ENCODE peak calls at places on chromosomes 11 and 22, in four cellular contexts. O is thoracic aorta, N is progenitor cell of endocrine pancreas, C is AG09309. M is an unnamed sample.

GRCh38 chr22:20221421-20222340 is 46.4 kb downstream of the RTN4R start:
- DNase-seq in O (no peak), N (no peak), C (no peak), M (no peak)

GRCh38 chr11:73622920-73623593 is 23.3 kb upstream of the PLEKHB1 start:
- DNase-seq in C (no peak), N (no peak), O (no peak), M (no peak)

GRCh38 chr22:17007257-17007656 is 765 bp downstream of the GAB4 start:
- DNase-seq in N (no peak), O (no peak), C (no peak), M (no peak)

GRCh38 chr11:115498354-115498753 is 5.9 kb downstream of the CADM1 start:
- DNase-seq in N (no peak), O (no peak), C (no peak), M (no peak)

GRCh38 chr22:29311468-29312217 is 3.9 kb downstream of the RASL10A start:
- DNase-seq in N (no peak), C (no peak), O (no peak), M (no peak)

GRCh38 chr22:48647606-48648515 is 1179.8 kb downstream of the BRD1 start:
- DNase-seq in N (no peak), C (no peak), O (no peak), M (no peak)

GRCh38 chr22:20299736-20300136 is 20.1 kb downstream of the DGCR6L start:
- DNase-seq in N (no peak), C (no peak), O (no peak), M (no peak)

GRCh38 chr11:12143461-12144258 is 33.3 kb downstream of the MICAL2 start:
- DNase-seq in O (no peak), C (no peak), N (no peak), M (no peak)

GRCh38 chr22:48039326-48039725 is 1276.9 kb downstream of the TBC1D22A start:
- DNase-seq in C (no peak), O (no peak), N (no peak), M (no peak)

GRCh38 chr22:17717708-17718107 is 56.6 kb downstream of the BID start:
- DNase-seq in N (no peak), C (peak), O (no peak), M (no peak)

GRCh38 chr22:22756109-22756508 is 111.7 kb downstream of the GGTLC2 start:
- DNase-seq in N (no peak), C (no peak), O (no peak), M (no peak)

GRCh38 chr11:567036-567628 is 6.4 kb downstream of the RASSF7 start:
- DNase-seq in C (no peak), N (no peak), O (no peak), M (no peak)

GRCh38 chr22:30990675-30991074 is 21.6 kb downstream of the TUG1 start:
- DNase-seq in N (no peak), C (no peak), O (no peak), M (no peak)

DNA sequence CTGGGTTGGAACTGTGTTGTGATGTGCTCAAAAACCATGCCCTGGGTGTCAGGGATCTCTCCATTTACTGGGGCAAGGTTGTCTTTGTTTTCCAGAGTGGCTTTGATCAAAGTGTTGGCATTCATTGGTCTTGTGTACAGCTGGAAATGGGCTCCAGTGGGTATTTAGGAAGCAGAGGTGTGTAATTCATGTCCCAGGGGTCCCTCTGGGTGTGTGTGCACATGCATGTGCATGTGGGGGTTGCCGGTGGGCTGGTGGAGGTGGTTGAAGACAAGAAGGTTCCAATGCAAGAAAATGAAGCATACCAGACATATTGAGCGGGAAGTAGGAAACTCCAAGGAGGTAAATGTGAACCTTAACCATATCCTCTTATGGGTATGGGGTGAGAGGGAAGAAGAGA is 121.7 kb downstream of the ME3 start:
- DNase-seq in O (no peak), C (no peak), N (no peak), M (no peak)
- TF ChIP-seq CTCF in O (no peak), C (no peak), N (no peak), M (no peak)

GRCh38 chr22:50461536-50461935 is 13.3 kb downstream of the SBF1 start:
- DNase-seq in O (no peak), N (no peak), C (no peak), M (no peak)
- TF ChIP-seq CTCF in O (no peak), N (no peak), C (no peak), M (no peak)

GRCh38 chr11:64518928-64519327 is 72.1 kb upstream of the SLC22A12 start:
- DNase-seq in N (no peak), O (no peak), C (no peak), M (no peak)

GRCh38 chr11:64519541-64519940 is 71.5 kb upstream of the SLC22A12 start:
- DNase-seq in O (no peak), C (no peak), N (no peak), M (no peak)

GRCh38 chr11:64520013-64520412 is 71.0 kb upstream of the SLC22A12 start:
- DNase-seq in O (no peak), N (no peak), C (no peak), M (no peak)

GRCh38 chr11:64514596-64514995 is 76.4 kb upstream of the SLC22A12 start:
- DNase-seq in C (no peak), O (no peak), N (no peak), M (no peak)

GRCh38 chr11:64516226-64516625 is 74.8 kb upstream of the SLC22A12 start:
- DNase-seq in C (no peak), O (no peak), N (no peak), M (no peak)
- TF ChIP-seq CTCF in C (no peak), O (no peak), N (no peak), M (no peak)

GRCh38 chr11:48210052-48210451 is 6.6 kb upstream of the OR4B1 start:
- DNase-seq in N (no peak), O (no peak), C (no peak), M (no peak)
- TF ChIP-seq CTCF in N (no peak), O (no peak), C (peak), M (no peak)

GRCh38 chr11:119306373-119306890 is 10.5 kb downstream of the MCAM start:
- DNase-seq in C (no peak), N (no peak), O (no peak), M (no peak)

GRCh38 chr11:119305556-119306372 is 11.2 kb downstream of the MCAM start:
- DNase-seq in N (no peak), O (no peak), C (no peak), M (no peak)

GRCh38 chr11:119309411-119309810 is 7.5 kb downstream of the MCAM start:
- DNase-seq in N (no peak), O (no peak), C (no peak), M (no peak)

GRCh38 chr11:119307974-119308373 is 9.0 kb downstream of the MCAM start:
- DNase-seq in C (no peak), O (no peak), N (no peak), M (no peak)

GRCh38 chr11:119307219-119307618 is 9.7 kb downstream of the MCAM start:
- DNase-seq in C (no peak), N (no peak), O (no peak), M (no peak)
- TF ChIP-seq CTCF in C (no peak), N (no peak), O (no peak), M (no peak)

DNA sequence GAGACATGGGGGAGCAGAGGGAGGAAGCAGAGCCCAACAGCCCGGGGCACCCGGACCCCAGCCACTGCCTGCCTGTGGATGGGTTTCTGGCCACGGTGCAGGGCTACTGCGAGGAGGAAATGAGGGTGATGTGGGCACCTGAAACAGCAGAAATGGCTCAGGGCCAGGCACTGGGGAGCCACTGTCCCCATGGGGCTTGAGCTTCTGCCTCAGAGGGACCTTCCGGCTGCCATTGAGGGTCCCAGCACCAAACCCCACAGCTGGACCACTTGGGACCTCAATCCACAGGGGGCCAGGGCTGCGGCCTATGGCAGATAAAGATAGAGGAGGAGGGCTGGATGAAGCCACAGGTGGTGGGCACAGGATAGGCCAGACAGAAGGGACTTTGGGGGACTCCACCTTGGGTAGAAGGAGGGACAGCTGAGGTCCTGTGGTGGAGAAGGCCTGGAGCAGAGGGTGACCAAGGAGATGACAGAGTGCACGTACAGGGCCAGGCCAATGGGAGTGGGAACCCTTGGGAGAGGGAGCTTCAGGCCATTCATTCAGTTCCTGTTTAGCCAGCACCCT is 48.3 kb downstream of the NFAM1 start:
- DNase-seq in O (no peak), C (no peak), N (no peak), M (no peak)
- TF ChIP-seq CTCF in O (no peak), C (no peak), N (no peak), M (no peak)

GRCh38 chr22:38923463-38924196 is 33.8 kb upstream of the APOBEC3A start:
- DNase-seq in N (no peak), O (peak), C (peak), M (no peak)
- TF ChIP-seq CTCF in N (no peak), O (peak), C (peak), M (no peak)

GRCh38 chr11:119706029-119706428 is 23.0 kb downstream of the NECTIN1 start:
- DNase-seq in O (no peak), C (no peak), N (no peak), M (no peak)

GRCh38 chr11:119709171-119709570 is 19.8 kb downstream of the NECTIN1 start:
- DNase-seq in C (no peak), N (no peak), O (no peak), M (no peak)

GRCh38 chr11:119705362-119705761 is 23.6 kb downstream of the NECTIN1 start:
- DNase-seq in O (no peak), N (no peak), C (no peak), M (no peak)

GRCh38 chr11:119704849-119705248 is 24.2 kb downstream of the NECTIN1 start:
- DNase-seq in N (no peak), O (no peak), C (no peak), M (no peak)

GRCh38 chr11:119706887-119707286 is 22.1 kb downstream of the NECTIN1 start:
- DNase-seq in N (no peak), O (no peak), C (no peak), M (no peak)
- TF ChIP-seq CTCF in N (peak), O (no peak), C (peak), M (no peak)

GRCh38 chr22:43742551-43742950 is 69.6 kb downstream of the EFCAB6 start:
- DNase-seq in O (no peak), N (no peak), C (no peak), M (no peak)

GRCh38 chr22:43743929-43744643 is 68.0 kb downstream of the EFCAB6 start:
- DNase-seq in C (no peak), N (no peak), O (no peak), M (no peak)

GRCh38 chr22:43740587-43741270 is 71.4 kb downstream of the EFCAB6 start:
- DNase-seq in C (no peak), N (no peak), O (no peak), M (no peak)

GRCh38 chr22:43745783-43746356 is 66.2 kb downstream of the EFCAB6 start:
- DNase-seq in O (no peak), C (no peak), N (no peak), M (no peak)

DNA sequence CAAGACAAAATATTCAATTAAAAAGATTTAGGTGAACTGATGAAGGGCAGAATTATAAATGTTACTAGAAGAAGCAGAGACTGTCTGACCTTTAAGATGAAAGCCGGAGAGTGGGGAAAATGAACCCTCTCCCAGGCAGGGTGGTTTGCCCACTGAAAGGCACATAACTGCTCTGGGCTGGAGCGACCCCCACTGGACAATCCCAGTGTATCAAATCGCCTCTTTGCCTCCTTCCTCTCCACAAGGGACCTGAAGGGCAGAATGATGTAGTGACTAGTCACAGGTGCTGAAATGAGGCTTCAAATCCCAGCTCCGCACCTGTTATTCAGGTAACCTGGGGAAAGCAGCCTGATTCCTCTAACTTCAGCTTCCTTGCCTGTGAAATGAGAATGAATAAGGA is 69.0 kb downstream of the EFCAB6 start:
- DNase-seq in C (no peak), N (no peak), O (no peak), M (no peak)
- TF ChIP-seq CTCF in C (peak), N (peak), O (no peak), M (no peak)

DNA sequence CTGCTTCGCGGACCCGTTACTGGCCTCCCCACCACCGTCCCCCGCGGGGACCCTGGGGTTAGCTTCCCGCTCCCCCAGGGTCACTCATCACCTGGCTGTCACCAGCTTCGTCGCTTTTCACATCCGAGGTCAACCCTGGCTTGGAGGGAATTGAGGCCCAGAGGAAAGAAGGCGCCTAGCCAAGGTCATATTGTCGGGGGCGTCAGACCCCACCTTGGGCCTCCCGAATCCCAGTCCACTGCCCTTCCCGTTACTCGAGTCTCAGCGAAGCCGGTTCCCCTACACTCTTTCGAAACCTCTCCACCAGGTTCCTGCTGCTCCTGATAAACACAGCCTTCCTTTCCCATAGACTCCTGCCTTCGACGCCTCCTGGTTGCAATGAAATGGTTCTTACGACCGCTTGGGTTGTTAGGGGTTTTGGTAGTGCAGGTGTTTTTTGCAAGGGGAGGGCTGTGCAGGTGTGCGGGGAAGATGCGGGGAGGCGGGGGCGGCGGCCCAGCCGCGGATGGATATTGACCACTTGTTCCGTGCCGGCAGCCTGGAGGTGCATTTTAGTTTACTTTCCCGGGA is 634 bp downstream of the NAA40 start:
- DNase-seq in O (no peak), N (no peak), C (no peak), M (no peak)
- TF ChIP-seq CTCF in O (no peak), N (no peak), C (peak), M (no peak)